ENCODE peak calls at places on chromosome 20, in seven cellular contexts. One of them, this sample, is unnamed.

GRCh38 chr20:5448449-5449118 is 131.8 kb upstream of the PROKR2 start:
- DNase-seq in right lobe of liver: no peak
- DNase-seq in sigmoid colon: no peak
- DNase-seq in H7: peak
- DNase-seq in AG10803: peak
- DNase-seq in CD4-positive, CD25-positive, alpha-beta regulatory T cell: peak
- DNase-seq in mucosa of descending colon: peak
- DNase-seq in this sample: no peak

GRCh38 chr20:23160536-23161243 is 74.6 kb upstream of the CD93 start:
- DNase-seq in H7: no peak
- DNase-seq in right lobe of liver: no peak
- DNase-seq in sigmoid colon: no peak
- DNase-seq in AG10803: no peak
- DNase-seq in mucosa of descending colon: no peak
- DNase-seq in CD4-positive, CD25-positive, alpha-beta regulatory T cell: no peak
- DNase-seq in this sample: no peak

GRCh38 chr20:10419550-10420133 is 14.4 kb downstream of the MKKS start:
- DNase-seq in sigmoid colon: no peak
- DNase-seq in CD4-positive, CD25-positive, alpha-beta regulatory T cell: no peak
- DNase-seq in H7: no peak
- DNase-seq in AG10803: no peak
- DNase-seq in mucosa of descending colon: no peak
- DNase-seq in right lobe of liver: no peak
- DNase-seq in this sample: no peak

GRCh38 chr20:15930324-15931305 is 642.6 kb downstream of the KIF16B start:
- DNase-seq in sigmoid colon: no peak
- DNase-seq in AG10803: peak
- DNase-seq in right lobe of liver: no peak
- DNase-seq in CD4-positive, CD25-positive, alpha-beta regulatory T cell: no peak
- DNase-seq in mucosa of descending colon: peak
- DNase-seq in H7: no peak
- DNase-seq in this sample: no peak

GRCh38 chr20:61353261-61353995 is 101.4 kb downstream of the CDH4 start:
- DNase-seq in mucosa of descending colon: no peak
- DNase-seq in sigmoid colon: no peak
- DNase-seq in H7: no peak
- DNase-seq in CD4-positive, CD25-positive, alpha-beta regulatory T cell: no peak
- DNase-seq in AG10803: peak
- DNase-seq in right lobe of liver: no peak
- DNase-seq in this sample: no peak

GRCh38 chr20:1377341-1377871 is 15.4 kb downstream of the FKBP1A start:
- DNase-seq in mucosa of descending colon: no peak
- DNase-seq in right lobe of liver: no peak
- DNase-seq in H7: no peak
- DNase-seq in CD4-positive, CD25-positive, alpha-beta regulatory T cell: no peak
- DNase-seq in sigmoid colon: no peak
- DNase-seq in AG10803: no peak
- DNase-seq in this sample: no peak

GRCh38 chr20:34824026-34824860 is 1.2 kb downstream of the NCOA6 start:
- DNase-seq in H7: peak
- DNase-seq in CD4-positive, CD25-positive, alpha-beta regulatory T cell: peak
- DNase-seq in mucosa of descending colon: peak
- DNase-seq in sigmoid colon: peak
- DNase-seq in AG10803: peak
- DNase-seq in right lobe of liver: peak
- DNase-seq in this sample: peak

GRCh38 chr20:53713328-53714056 is 119.9 kb upstream of the ZNF217 start:
- DNase-seq in AG10803: no peak
- DNase-seq in right lobe of liver: no peak
- DNase-seq in sigmoid colon: no peak
- DNase-seq in CD4-positive, CD25-positive, alpha-beta regulatory T cell: no peak
- DNase-seq in H7: peak
- DNase-seq in mucosa of descending colon: no peak
- DNase-seq in this sample: no peak

GRCh38 chr20:33009214-33010132 is 2.0 kb downstream of the BPIFB2 start:
- DNase-seq in CD4-positive, CD25-positive, alpha-beta regulatory T cell: no peak
- DNase-seq in sigmoid colon: no peak
- DNase-seq in H7: no peak
- DNase-seq in AG10803: no peak
- DNase-seq in mucosa of descending colon: no peak
- DNase-seq in right lobe of liver: no peak
- DNase-seq in this sample: no peak

GRCh38 chr20:8812818-8813217 is 256.1 kb upstream of the PLCB4 start:
- DNase-seq in sigmoid colon: peak
- DNase-seq in H7: peak
- DNase-seq in mucosa of descending colon: no peak
- DNase-seq in AG10803: no peak
- DNase-seq in right lobe of liver: no peak
- DNase-seq in CD4-positive, CD25-positive, alpha-beta regulatory T cell: no peak
- DNase-seq in this sample: no peak

GRCh38 chr20:64224344-64225165 is 31.0 kb upstream of the PCMTD2 start:
- DNase-seq in CD4-positive, CD25-positive, alpha-beta regulatory T cell: no peak
- DNase-seq in AG10803: peak
- DNase-seq in sigmoid colon: no peak
- DNase-seq in mucosa of descending colon: no peak
- DNase-seq in H7: no peak
- DNase-seq in right lobe of liver: no peak
- DNase-seq in this sample: no peak

GRCh38 chr20:2210646-2211556 is 84.9 kb upstream of the TGM3 start:
- DNase-seq in mucosa of descending colon: peak
- DNase-seq in H7: no peak
- DNase-seq in CD4-positive, CD25-positive, alpha-beta regulatory T cell: no peak
- DNase-seq in sigmoid colon: no peak
- DNase-seq in right lobe of liver: peak
- DNase-seq in AG10803: peak
- DNase-seq in this sample: peak

GRCh38 chr20:53725575-53725970 is 131.9 kb upstream of the ZNF217 start:
- DNase-seq in right lobe of liver: no peak
- DNase-seq in AG10803: no peak
- DNase-seq in CD4-positive, CD25-positive, alpha-beta regulatory T cell: no peak
- DNase-seq in mucosa of descending colon: no peak
- DNase-seq in H7: no peak
- DNase-seq in sigmoid colon: no peak
- DNase-seq in this sample: no peak

GRCh38 chr20:41697861-41698559 is 79.8 kb upstream of the CHD6 start:
- DNase-seq in mucosa of descending colon: peak
- DNase-seq in right lobe of liver: no peak
- DNase-seq in H7: peak
- DNase-seq in sigmoid colon: no peak
- DNase-seq in CD4-positive, CD25-positive, alpha-beta regulatory T cell: peak
- DNase-seq in AG10803: peak
- DNase-seq in this sample: no peak

GRCh38 chr20:37275125-37275524 is 13.5 kb upstream of the GHRH start:
- DNase-seq in right lobe of liver: no peak
- DNase-seq in H7: no peak
- DNase-seq in AG10803: no peak
- DNase-seq in mucosa of descending colon: no peak
- DNase-seq in sigmoid colon: no peak
- DNase-seq in CD4-positive, CD25-positive, alpha-beta regulatory T cell: no peak
- DNase-seq in this sample: no peak

GRCh38 chr20:17897566-17898307 is 70.9 kb downstream of the SNX5 start:
- DNase-seq in mucosa of descending colon: no peak
- DNase-seq in CD4-positive, CD25-positive, alpha-beta regulatory T cell: no peak
- DNase-seq in H7: no peak
- DNase-seq in sigmoid colon: peak
- DNase-seq in AG10803: no peak
- DNase-seq in right lobe of liver: no peak
- DNase-seq in this sample: no peak

GRCh38 chr20:17896771-17897369 is 71.7 kb downstream of the SNX5 start:
- DNase-seq in right lobe of liver: no peak
- DNase-seq in AG10803: no peak
- DNase-seq in mucosa of descending colon: no peak
- DNase-seq in CD4-positive, CD25-positive, alpha-beta regulatory T cell: no peak
- DNase-seq in H7: no peak
- DNase-seq in sigmoid colon: peak
- DNase-seq in this sample: no peak

GRCh38 chr20:17893480-17893879 is 75.1 kb downstream of the SNX5 start:
- DNase-seq in H7: no peak
- DNase-seq in CD4-positive, CD25-positive, alpha-beta regulatory T cell: no peak
- DNase-seq in AG10803: no peak
- DNase-seq in sigmoid colon: no peak
- DNase-seq in right lobe of liver: no peak
- DNase-seq in mucosa of descending colon: no peak
- DNase-seq in this sample: no peak

GRCh38 chr20:17896247-17896723 is 72.3 kb downstream of the SNX5 start:
- DNase-seq in AG10803: no peak
- DNase-seq in H7: peak
- DNase-seq in mucosa of descending colon: no peak
- DNase-seq in CD4-positive, CD25-positive, alpha-beta regulatory T cell: no peak
- DNase-seq in sigmoid colon: peak
- DNase-seq in right lobe of liver: no peak
- DNase-seq in this sample: no peak

GRCh38 chr20:17895641-17896246 is 72.8 kb downstream of the SNX5 start:
- DNase-seq in H7: peak
- DNase-seq in AG10803: peak
- DNase-seq in CD4-positive, CD25-positive, alpha-beta regulatory T cell: no peak
- DNase-seq in mucosa of descending colon: peak
- DNase-seq in right lobe of liver: peak
- DNase-seq in sigmoid colon: peak
- DNase-seq in this sample: peak
- H3K4me3 ChIP-seq in H7: no peak
- H3K4me3 ChIP-seq in AG10803: peak
- H3K4me3 ChIP-seq in CD4-positive, CD25-positive, alpha-beta regulatory T cell: no peak
- H3K4me3 ChIP-seq in mucosa of descending colon: no peak
- H3K4me3 ChIP-seq in right lobe of liver: no peak
- H3K4me3 ChIP-seq in sigmoid colon: peak
- H3K4me3 ChIP-seq in this sample: peak

GRCh38 chr20:62363920-62364851 is 2.9 kb downstream of the LAMA5 start:
- DNase-seq in sigmoid colon: peak
- DNase-seq in mucosa of descending colon: no peak
- DNase-seq in AG10803: no peak
- DNase-seq in right lobe of liver: peak
- DNase-seq in H7: peak
- DNase-seq in CD4-positive, CD25-positive, alpha-beta regulatory T cell: no peak
- DNase-seq in this sample: peak
- H3K4me3 ChIP-seq in sigmoid colon: peak
- H3K4me3 ChIP-seq in mucosa of descending colon: no peak
- H3K4me3 ChIP-seq in AG10803: no peak
- H3K4me3 ChIP-seq in right lobe of liver: no peak
- H3K4me3 ChIP-seq in H7: no peak
- H3K4me3 ChIP-seq in CD4-positive, CD25-positive, alpha-beta regulatory T cell: no peak
- H3K4me3 ChIP-seq in this sample: peak

DNA sequence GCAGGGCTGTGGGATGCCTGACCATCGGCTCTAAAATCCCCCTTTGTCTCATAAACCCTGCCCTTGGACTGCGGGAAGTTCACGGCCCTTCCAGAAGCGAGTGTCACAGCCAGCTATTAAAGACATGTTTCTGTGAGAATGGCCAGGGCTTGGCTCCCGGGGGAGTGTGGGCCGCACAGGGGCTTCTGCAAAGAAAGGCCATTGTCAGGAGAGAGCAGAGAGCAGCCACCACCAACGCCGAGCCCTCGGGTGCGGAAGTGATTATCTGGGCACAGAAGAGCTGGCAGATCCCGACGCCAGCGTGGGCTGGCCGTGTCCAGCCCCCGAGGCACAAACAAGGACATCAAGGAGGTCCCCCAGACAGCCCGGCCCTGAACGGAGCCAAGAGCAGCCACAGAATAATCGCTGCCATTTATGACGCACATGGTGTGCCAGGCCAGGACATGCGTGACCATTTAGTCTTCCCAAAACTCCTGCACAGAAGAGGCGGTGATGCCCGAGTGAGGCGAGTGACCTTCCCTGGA is 188.8 kb downstream of the ANKRD60 start:
- DNase-seq in mucosa of descending colon: no peak
- DNase-seq in right lobe of liver: no peak
- DNase-seq in H7: peak
- DNase-seq in CD4-positive, CD25-positive, alpha-beta regulatory T cell: no peak
- DNase-seq in sigmoid colon: peak
- DNase-seq in AG10803: no peak
- DNase-seq in this sample: no peak
- H3K4me3 ChIP-seq in mucosa of descending colon: no peak
- H3K4me3 ChIP-seq in right lobe of liver: no peak
- H3K4me3 ChIP-seq in H7: no peak
- H3K4me3 ChIP-seq in CD4-positive, CD25-positive, alpha-beta regulatory T cell: no peak
- H3K4me3 ChIP-seq in sigmoid colon: no peak
- H3K4me3 ChIP-seq in AG10803: no peak
- H3K4me3 ChIP-seq in this sample: no peak

GRCh38 chr20:31595380-31595653 is 9.8 kb upstream of the ID1 start:
- DNase-seq in AG10803: no peak
- DNase-seq in sigmoid colon: no peak
- DNase-seq in H7: no peak
- DNase-seq in mucosa of descending colon: no peak
- DNase-seq in right lobe of liver: no peak
- DNase-seq in CD4-positive, CD25-positive, alpha-beta regulatory T cell: no peak
- DNase-seq in this sample: no peak

GRCh38 chr20:31595654-31596411 is 9.3 kb upstream of the ID1 start:
- DNase-seq in right lobe of liver: peak
- DNase-seq in H7: peak
- DNase-seq in mucosa of descending colon: peak
- DNase-seq in sigmoid colon: peak
- DNase-seq in AG10803: peak
- DNase-seq in CD4-positive, CD25-positive, alpha-beta regulatory T cell: no peak
- DNase-seq in this sample: peak

GRCh38 chr20:31594558-31595379 is 10.3 kb upstream of the ID1 start:
- DNase-seq in mucosa of descending colon: peak
- DNase-seq in sigmoid colon: no peak
- DNase-seq in CD4-positive, CD25-positive, alpha-beta regulatory T cell: no peak
- DNase-seq in AG10803: no peak
- DNase-seq in right lobe of liver: no peak
- DNase-seq in H7: peak
- DNase-seq in this sample: peak

GRCh38 chr20:31594002-31594557 is 11.0 kb upstream of the ID1 start:
- DNase-seq in CD4-positive, CD25-positive, alpha-beta regulatory T cell: no peak
- DNase-seq in sigmoid colon: no peak
- DNase-seq in AG10803: no peak
- DNase-seq in mucosa of descending colon: no peak
- DNase-seq in right lobe of liver: no peak
- DNase-seq in H7: no peak
- DNase-seq in this sample: no peak

DNA sequence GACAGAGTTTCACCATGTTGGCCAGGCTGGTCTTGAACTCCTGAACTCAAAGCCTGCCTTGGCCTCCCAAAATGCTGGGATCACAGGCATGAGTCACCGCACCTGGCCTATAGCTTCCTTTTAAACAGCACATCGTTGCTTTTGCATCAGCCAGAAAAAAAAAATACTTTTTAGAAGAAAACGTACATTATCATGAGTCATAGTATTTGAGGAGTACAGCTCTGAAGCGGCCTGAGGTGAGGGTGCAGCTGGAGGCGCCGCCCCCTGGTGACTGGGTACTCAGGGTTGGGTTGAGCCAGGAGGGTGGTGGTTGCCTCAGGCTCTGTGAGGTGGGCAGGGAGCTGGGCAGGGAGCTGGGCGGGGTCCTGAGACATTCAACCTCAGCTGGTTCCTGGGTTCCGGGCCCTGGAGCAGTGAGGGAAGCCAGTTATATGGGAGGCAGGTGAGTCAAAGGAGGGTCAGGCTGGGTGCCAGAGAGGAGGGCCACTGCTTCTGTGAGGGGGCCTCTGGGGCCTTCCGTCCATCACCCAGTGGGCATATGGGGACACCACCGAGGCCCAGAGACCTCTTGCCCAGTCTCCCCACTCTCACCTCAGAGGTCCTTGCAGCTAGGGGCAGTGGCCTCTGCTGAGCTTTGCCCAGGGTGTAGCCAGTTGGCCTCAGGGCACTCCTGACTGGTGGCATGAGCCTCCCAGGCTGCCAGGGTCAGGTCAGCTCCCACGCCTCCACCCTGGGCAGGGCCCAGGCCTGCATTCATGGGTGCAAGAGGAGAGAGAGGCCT is 11.7 kb upstream of the ID1 start:
- DNase-seq in mucosa of descending colon: peak
- DNase-seq in sigmoid colon: no peak
- DNase-seq in CD4-positive, CD25-positive, alpha-beta regulatory T cell: no peak
- DNase-seq in H7: peak
- DNase-seq in AG10803: peak
- DNase-seq in right lobe of liver: peak
- DNase-seq in this sample: no peak
- H3K4me3 ChIP-seq in mucosa of descending colon: no peak
- H3K4me3 ChIP-seq in sigmoid colon: no peak
- H3K4me3 ChIP-seq in CD4-positive, CD25-positive, alpha-beta regulatory T cell: no peak
- H3K4me3 ChIP-seq in H7: no peak
- H3K4me3 ChIP-seq in AG10803: no peak
- H3K4me3 ChIP-seq in right lobe of liver: no peak
- H3K4me3 ChIP-seq in this sample: no peak

This sample was measured in psoas muscle.